ENCODE peak calls at places on chromosomes 1 and 21, in five cellular contexts. G is M059J; H is activated CD8-positive, alpha-beta memory T cell treated with anti-CD3 and anti-CD28 coated beads, Interleukin-2, amount 10 ng/mL, durations not matched to agents 7 days and 5 days; J is small intestine; Y is foreskin fibroblast. B is an unnamed sample.

GRCh38 chr1:25073640-25074270 is 143.7 kb upstream of the RUNX3 start:
- DNase-seq in J (no peak), H (no peak), G (no peak), Y (no peak), B (no peak)

GRCh38 chr1:40450491-40451237 is 388 bp downstream of the ZFP69B start:
- DNase-seq in J (no peak), Y (peak), G (peak), H (peak), B (peak)

GRCh38 chr21:42112857-42113256 is 41.7 kb downstream of the UMODL1 start:
- DNase-seq in Y (no peak), J (no peak), G (peak), H (no peak), B (no peak)

GRCh38 chr1:172450524-172450885 is 6.6 kb upstream of the PIGC start:
- DNase-seq in G (no peak), H (no peak), Y (no peak), J (peak), B (no peak)

GRCh38 chr1:59242345-59242744 is 54.5 kb upstream of the FGGY start:
- DNase-seq in Y (no peak), G (no peak), H (no peak), J (no peak), B (no peak)

GRCh38 chr21:42258150-42258884 is 39.4 kb downstream of the ABCG1 start:
- DNase-seq in J (peak), G (peak), Y (peak), H (peak), B (peak)

GRCh38 chr1:94927405-94928175 is 680 bp upstream of the CNN3 start:
- DNase-seq in Y (peak), H (no peak), G (peak), J (peak), B (peak)

GRCh38 chr1:15620155-15620545 is 2.9 kb downstream of the DDI2 start:
- DNase-seq in H (no peak), Y (peak), J (no peak), G (peak), B (no peak)

GRCh38 chr1:37634554-37635308 is at the start of gene RSPO1:
- DNase-seq in Y (peak), H (no peak), G (no peak), J (no peak), B (peak)

GRCh38 chr1:155002479-155003226 is at the start of gene ZBTB7B:
- DNase-seq in H (no peak), J (no peak), G (peak), Y (no peak), B (no peak)

GRCh38 chr1:204989266-204990058 is 53.5 kb upstream of the CNTN2 start:
- DNase-seq in G (peak), H (peak), J (peak), Y (peak), B (peak)

GRCh38 chr1:29052100-29052499 is 71.6 kb downstream of the TMEM200B start:
- DNase-seq in Y (no peak), J (no peak), G (no peak), H (no peak), B (no peak)

GRCh38 chr1:88284666-88285366 is 399.3 kb upstream of the PKN2 start:
- DNase-seq in J (peak), Y (no peak), H (no peak), G (no peak), B (no peak)

GRCh38 chr1:205976708-205977107 is 26.5 kb downstream of the RAB7B start:
- DNase-seq in Y (no peak), G (peak), J (no peak), H (no peak), B (peak)

GRCh38 chr21:45348591-45349327 is 56.2 kb upstream of the COL18A1 start:
- DNase-seq in G (no peak), H (no peak), Y (no peak), J (no peak), B (no peak)

GRCh38 chr21:25639922-25640670 is 1.0 kb downstream of the JAM2 start:
- DNase-seq in Y (no peak), J (no peak), H (no peak), G (peak), B (no peak)

GRCh38 chr1:34929497-34929852 is at the start of gene DLGAP3:
- DNase-seq in H (no peak), Y (no peak), J (no peak), G (peak), B (no peak)

GRCh38 chr1:90579212-90579802 is 137.8 kb downstream of the BARHL2 start:
- DNase-seq in G (peak), Y (peak), J (peak), H (no peak), B (peak)

GRCh38 chr1:54171636-54172035 is 18.8 kb upstream of the CDCP2 start:
- DNase-seq in H (no peak), Y (no peak), J (no peak), G (no peak), B (no peak)

B was measured in RPMI7951.